ENCODE peak calls at places on chromosomes 11 and 22, in seven cellular contexts. H is activated naive CD4-positive, alpha-beta T cell treated with anti-CD3 and anti-CD28 coated beads for 36 hours; Q is GM04504; N is hippocampal formation; P is chondrocyte; Z is fibroblast of pulmonary artery; C is A673. U is an unnamed sample.

GRCh38 chr22:31490496-31490925 is 869 bp upstream of the EIF4ENIF1 start:
- DNase-seq in C (peak; percentile 66), Z (peak; percentile 71), Q (peak; percentile 36), P (no peak), H (peak; percentile 74), N (peak; percentile 31), U (peak; percentile 84)

GRCh38 chr22:36010090-36010489 is 18.5 kb downstream of the RBFOX2 start:
- DNase-seq in Q (no peak), H (no peak), N (no peak), P (no peak), C (no peak), Z (no peak), U (no peak)

GRCh38 chr11:7281083-7281482 is 29.4 kb downstream of the SYT9 start:
- DNase-seq in Z (no peak), C (no peak), H (no peak), Q (no peak), N (no peak), P (no peak), U (no peak)

GRCh38 chr11:134763030-134763388 is 351.0 kb upstream of the B3GAT1 start:
- DNase-seq in Q (no peak), N (no peak), C (no peak), H (no peak), Z (no peak), P (no peak), U (peak; percentile 44)

GRCh38 chr11:93458286-93458685 is 84.9 kb downstream of the SMCO4 start:
- DNase-seq in H (no peak), Q (no peak), N (no peak), C (no peak), Z (no peak), P (no peak), U (no peak)

GRCh38 chr11:105790841-105791240 is 181.0 kb downstream of the GRIA4 start:
- DNase-seq in Q (no peak), Z (no peak), C (no peak), P (no peak), H (no peak), N (no peak), U (no peak)

GRCh38 chr11:112655386-112655785 is 305.8 kb upstream of the NCAM1 start:
- DNase-seq in N (peak; percentile 64), Q (peak; percentile 92), Z (peak; percentile 81), C (no peak), H (no peak), P (no peak), U (peak; percentile 86)

GRCh38 chr11:13376838-13377237 is 86.2 kb downstream of the BTBD10 start:
- DNase-seq in Z (no peak), C (no peak), Q (no peak), N (no peak), H (no peak), P (no peak), U (no peak)

GRCh38 chr11:133864756-133865155 is 19.4 kb upstream of the SPATA19 start:
- DNase-seq in C (no peak), Q (no peak), N (no peak), H (no peak), Z (no peak), P (no peak), U (no peak)